ENCODE peak calls at places on chromosomes 12 and 14, in eight cellular contexts. X, I, U, Q, L, T, V and J are unnamed samples.

GRCh38 chr12:52351196-52352059 is 15.9 kb downstream of the KRT85 start:
- DNase-seq in X (no peak), I (no peak), U (no peak), Q (peak; percentile 64), L (no peak), T (no peak), V (no peak), J (no peak)

GRCh38 chr14:74891870-74892269 is 10.2 kb downstream of the DLST start:
- DNase-seq in X (no peak), I (no peak), U (no peak), Q (no peak), L (no peak), T (no peak), V (peak; percentile 40), J (no peak)

GRCh38 chr12:103301642-103302620 is 193.8 kb downstream of the C12orf42 start:
- DNase-seq in X (no peak), I (no peak), U (no peak), Q (no peak), L (no peak), T (no peak), V (no peak), J (peak; percentile 63)

GRCh38 chr12:20567413-20567812 is 127.7 kb upstream of the SLCO1C1 start:
- DNase-seq in X (no peak), I (no peak), U (no peak), Q (no peak), L (no peak), T (no peak), V (peak; percentile 39), J (no peak)

GRCh38 chr14:91867316-91867988 is at the start of gene TC2N:
- DNase-seq in X (peak; percentile 60), I (no peak), U (no peak), Q (peak; percentile 83), L (no peak), T (no peak), V (no peak), J (peak; percentile 41)

GRCh38 chr12:127282786-127283565 is 984.0 kb upstream of the TMEM132C start:
- DNase-seq in X (no peak), I (no peak), U (no peak), Q (no peak), L (no peak), T (no peak), V (no peak), J (no peak)

GRCh38 chr12:46523863-46524770 is 151.5 kb upstream of the SLC38A2 start:
- DNase-seq in X (no peak), I (peak; percentile 37), U (peak; percentile 23), Q (peak; percentile 60), L (no peak), T (peak; percentile 48), V (peak; percentile 74), J (no peak)

GRCh38 chr14:22296722-22297121 is 292.3 kb downstream of the DAD1 start:
- DNase-seq in X (no peak), I (no peak), U (peak; percentile 51), Q (no peak), L (no peak), T (peak; percentile 83), V (peak; percentile 67), J (no peak)

GRCh38 chr14:32602699-32603098 is 273.6 kb downstream of the AKAP6 start:
- DNase-seq in X (no peak), I (no peak), U (no peak), Q (no peak), L (no peak), T (no peak), V (no peak), J (no peak)

GRCh38 chr12:67599691-67600090 is 48.9 kb upstream of the DYRK2 start:
- DNase-seq in X (no peak), I (no peak), U (no peak), Q (peak; percentile 30), L (no peak), T (no peak), V (no peak), J (no peak)